ENCODE peak calls at places on chromosome 20, in five cellular contexts. M is glutamatergic neuron, W is heart left ventricle, V is thoracic aorta, E is brain microvascular endothelial cell. D is an unnamed sample.

GRCh38 chr20:37774143-37774542 is 80.3 kb downstream of the CTNNBL1 start:
- DNase-seq in M (no peak), W (no peak), V (no peak), E (no peak), D (no peak)

GRCh38 chr20:20076297-20077065 is 24.1 kb downstream of the CFAP61 start:
- DNase-seq in M (peak), W (no peak), V (no peak), E (peak), D (no peak)

GRCh38 chr20:21513881-21514540 is at the start of gene NKX2-2:
- DNase-seq in M (no peak), W (no peak), V (no peak), E (no peak), D (no peak)

GRCh38 chr20:33554914-33555420 is 65.1 kb downstream of the CBFA2T2 start:
- DNase-seq in M (no peak), W (no peak), V (no peak), E (peak), D (no peak)

GRCh38 chr20:50470249-50470858 is 39.8 kb upstream of the PTPN1 start:
- DNase-seq in M (no peak), W (no peak), V (no peak), E (peak), D (no peak)

GRCh38 chr20:25285856-25286798 is 38.2 kb downstream of the PYGB start:
- DNase-seq in M (peak), W (peak), V (no peak), E (no peak), D (peak)

GRCh38 chr20:54323227-54323734 is 115.4 kb downstream of the PFDN4 start:
- DNase-seq in M (no peak), W (no peak), V (no peak), E (no peak), D (no peak)

GRCh38 chr20:16423311-16424212 is 149.7 kb downstream of the KIF16B start:
- DNase-seq in M (no peak), W (no peak), V (no peak), E (peak), D (no peak)

GRCh38 chr20:41436679-41437078 is 70.1 kb upstream of the EMILIN3 start:
- DNase-seq in M (no peak), W (no peak), V (no peak), E (peak), D (no peak)

GRCh38 chr20:41649489-41649888 is 31.3 kb upstream of the CHD6 start:
- DNase-seq in M (no peak), W (no peak), V (no peak), E (no peak), D (no peak)

GRCh38 chr20:62644044-62644795 is 1.9 kb downstream of the SLCO4A1 start:
- DNase-seq in M (no peak), W (peak), V (no peak), E (no peak), D (no peak)

GRCh38 chr20:54940471-54940870 is 465.1 kb downstream of the DOK5 start:
- DNase-seq in M (no peak), W (no peak), V (no peak), E (no peak), D (no peak)

GRCh38 chr20:56537997-56538396 is 5.0 kb downstream of the FAM209B start:
- DNase-seq in M (no peak), W (no peak), V (no peak), E (no peak), D (no peak)

GRCh38 chr20:23240519-23240918 is 110.1 kb upstream of the NXT1 start:
- DNase-seq in M (no peak), W (no peak), V (no peak), E (no peak), D (no peak)

GRCh38 chr20:56828402-56828801 is 199.3 kb downstream of the TFAP2C start:
- DNase-seq in M (no peak), W (no peak), V (no peak), E (no peak), D (no peak)

GRCh38 chr20:50395258-50395729 is 114.9 kb upstream of the PTPN1 start:
- DNase-seq in M (no peak), W (peak), V (peak), E (peak), D (peak)

D was measured in cardiac septum.